ENCODE peak calls at places on chromosomes 1 and 21, in five cellular contexts. P is GM13977, N is fibroblast of villous mesenchyme, R is Caco-2, D is A673. H is an unnamed sample.

GRCh38 chr1:167161242-167161641 is 59.4 kb upstream of the POU2F1 start:
- DNase-seq in P (no peak), N (no peak), R (peak; percentile 65), D (no peak), H (no peak)

GRCh38 chr21:36551731-36552457 is 72.0 kb upstream of the CLDN14 start:
- DNase-seq in P (no peak), N (peak; percentile 69), R (no peak), D (no peak), H (peak; percentile 31)

GRCh38 chr1:7984826-7985225 is 23.3 kb downstream of the PARK7 start:
- DNase-seq in P (no peak), N (no peak), R (no peak), D (no peak), H (no peak)

GRCh38 chr1:9553736-9554144 is 14.5 kb downstream of the SLC25A33 start:
- DNase-seq in P (no peak), N (no peak), R (peak; percentile 60), D (no peak), H (no peak)

GRCh38 chr1:212828395-212828794 is 19.1 kb downstream of the SPATA45 start:
- DNase-seq in P (no peak), N (no peak), R (no peak), D (no peak), H (no peak)

GRCh38 chr1:25559031-25559430 is 15.6 kb downstream of the LDLRAP1 start:
- DNase-seq in P (no peak), N (no peak), R (no peak), D (no peak), H (no peak)

GRCh38 chr1:150543500-150544143 is 5.6 kb upstream of the ADAMTSL4 start:
- DNase-seq in P (no peak), N (no peak), R (no peak), D (no peak), H (no peak)

GRCh38 chr1:152053375-152053774 is 16.6 kb upstream of the S100A11 start:
- DNase-seq in P (no peak), N (no peak), R (no peak), D (no peak), H (no peak)

GRCh38 chr1:52632732-52633290 is at the start of gene SHISAL2A:
- DNase-seq in P (peak; percentile 59), N (no peak), R (peak; percentile 74), D (no peak), H (no peak)
- TF ChIP-seq CTCF in P (no peak), N (no peak), R (no peak), D (no peak), H (no peak)

GRCh38 chr1:34639701-34640100 is 115.1 kb upstream of the GJB5 start:
- DNase-seq in P (no peak), N (no peak), R (no peak), D (no peak), H (no peak)

GRCh38 chr1:34645109-34645688 is 109.6 kb upstream of the GJB5 start:
- DNase-seq in P (no peak), N (no peak), R (no peak), D (no peak), H (no peak)

GRCh38 chr1:34640654-34641401 is 114.0 kb upstream of the GJB5 start:
- DNase-seq in P (no peak), N (no peak), R (no peak), D (no peak), H (no peak)

GRCh38 chr1:34645919-34646318 is 108.9 kb upstream of the GJB5 start:
- DNase-seq in P (no peak), N (no peak), R (no peak), D (no peak), H (no peak)

GRCh38 chr1:34642679-34643078 is 112.2 kb upstream of the GJB5 start:
- DNase-seq in P (no peak), N (no peak), R (no peak), D (no peak), H (no peak)
- TF ChIP-seq CTCF in P (no peak), N (no peak), R (no peak), D (no peak), H (no peak)

GRCh38 chr21:34670220-34670961 is 1.6 kb downstream of the CLIC6 start:
- DNase-seq in P (peak; percentile 67), N (no peak), R (no peak), D (no peak), H (no peak)
- TF ChIP-seq CTCF in P (no peak), N (no peak), R (no peak), D (no peak), H (no peak)

DNA sequence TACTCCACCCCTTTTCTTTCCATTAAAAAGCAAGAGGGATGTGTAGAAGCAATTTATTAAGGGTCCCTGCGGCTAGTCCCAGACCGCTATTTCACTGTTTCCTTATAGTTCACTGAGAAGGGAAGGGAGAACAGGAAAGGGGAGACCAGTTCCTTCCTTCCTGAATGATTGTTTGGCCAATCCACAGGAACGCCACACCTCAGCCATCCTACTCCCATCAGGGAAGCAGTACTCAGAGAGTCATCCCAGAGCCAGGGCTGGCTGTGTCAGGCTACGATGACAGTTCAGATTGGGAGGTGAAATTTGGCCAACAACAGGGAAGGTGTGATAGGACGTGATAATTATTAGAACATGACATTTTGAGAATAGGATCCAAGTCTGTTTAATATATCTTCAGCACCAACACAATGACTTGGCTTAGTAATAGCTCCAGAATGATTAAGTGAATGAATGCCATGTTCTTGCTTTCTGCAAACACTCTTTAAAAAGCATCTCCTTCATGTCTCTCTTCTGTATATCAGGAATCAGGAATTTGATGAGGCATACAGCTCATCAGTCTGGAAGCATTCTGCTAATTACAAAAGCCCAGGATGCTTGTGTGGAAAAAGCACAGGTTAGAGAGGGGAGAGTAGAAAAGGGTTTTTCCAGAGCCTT is 112.8 kb upstream of the ZNF648 start:
- DNase-seq in P (no peak), N (no peak), R (no peak), D (no peak), H (peak; percentile 41)
- TF ChIP-seq CTCF in P (no peak), N (no peak), R (no peak), D (no peak), H (no peak)

GRCh38 chr1:32106663-32107273 is 1.1 kb upstream of the KPNA6 start:
- DNase-seq in P (no peak), N (no peak), R (no peak), D (no peak), H (no peak)

GRCh38 chr1:32105338-32105737 is 2.5 kb upstream of the KPNA6 start:
- DNase-seq in P (no peak), N (no peak), R (no peak), D (no peak), H (no peak)

GRCh38 chr1:32111789-32112188 is 3.9 kb downstream of the KPNA6 start:
- DNase-seq in P (no peak), N (no peak), R (no peak), D (peak; percentile 33), H (no peak)

GRCh38 chr1:32111040-32111628 is 3.3 kb downstream of the KPNA6 start:
- DNase-seq in P (peak; percentile 22), N (peak; percentile 37), R (no peak), D (no peak), H (no peak)

GRCh38 chr1:32107742-32108661 is at the start of gene KPNA6:
- DNase-seq in P (peak; percentile 82), N (peak; percentile 98), R (peak; percentile 87), D (peak; percentile 97), H (peak; percentile 93)
- TF ChIP-seq CTCF in P (no peak), N (no peak), R (no peak), D (no peak), H (peak; percentile 34)

GRCh38 chr1:43547538-43548072 is 16.9 kb downstream of the PTPRF start:
- DNase-seq in P (no peak), N (no peak), R (no peak), D (no peak), H (no peak)

GRCh38 chr1:43543567-43543966 is 12.9 kb downstream of the PTPRF start:
- DNase-seq in P (no peak), N (no peak), R (no peak), D (no peak), H (no peak)

GRCh38 chr1:43545321-43545685 is 14.6 kb downstream of the PTPRF start:
- DNase-seq in P (no peak), N (no peak), R (no peak), D (no peak), H (no peak)

GRCh38 chr1:43546388-43547100 is 15.9 kb downstream of the PTPRF start:
- DNase-seq in P (no peak), N (no peak), R (no peak), D (no peak), H (no peak)

GRCh38 chr1:43545686-43546387 is 15.2 kb downstream of the PTPRF start:
- DNase-seq in P (no peak), N (peak; percentile 68), R (peak; percentile 93), D (peak; percentile 78), H (peak; percentile 55)
- TF ChIP-seq CTCF in P (no peak), N (no peak), R (no peak), D (no peak), H (no peak)

GRCh38 chr21:44713846-44714245 is 2.5 kb upstream of the TSPEAR start:
- DNase-seq in P (no peak), N (no peak), R (no peak), D (no peak), H (no peak)
- TF ChIP-seq CTCF in P (no peak), N (no peak), R (no peak), D (no peak), H (no peak)

GRCh38 chr1:41218152-41218551 is 24.0 kb downstream of the SCMH1 start:
- DNase-seq in P (no peak), N (no peak), R (no peak), D (no peak), H (no peak)

GRCh38 chr1:41217441-41217840 is 24.7 kb downstream of the SCMH1 start:
- DNase-seq in P (no peak), N (no peak), R (no peak), D (no peak), H (no peak)

GRCh38 chr1:41215623-41216022 is 26.5 kb downstream of the SCMH1 start:
- DNase-seq in P (no peak), N (no peak), R (no peak), D (no peak), H (no peak)
- TF ChIP-seq CTCF in P (no peak), N (no peak), R (no peak), D (no peak), H (no peak)

DNA sequence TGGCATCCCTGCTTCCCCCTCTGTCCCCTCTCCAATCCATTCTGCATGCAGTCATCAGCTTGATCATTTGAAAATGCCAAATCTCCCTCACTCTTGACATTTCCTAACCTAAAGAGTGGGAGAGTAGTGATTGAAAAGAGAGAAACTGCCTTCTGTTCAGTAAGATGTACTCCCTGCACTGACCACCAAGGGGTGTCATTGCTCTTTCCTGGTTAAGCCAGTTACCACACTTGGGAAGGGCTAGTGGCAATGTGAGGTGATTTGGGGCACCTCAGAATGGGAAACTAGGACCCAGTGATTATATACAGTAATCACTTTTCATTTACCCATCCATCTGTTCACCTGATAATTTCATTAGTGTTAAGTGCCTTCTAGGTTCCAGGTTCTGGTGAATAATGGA is 6.9 kb upstream of the TMEM269 start:
- DNase-seq in P (peak; percentile 54), N (peak; percentile 57), R (peak; percentile 51), D (peak; percentile 59), H (no peak)
- TF ChIP-seq CTCF in P (peak; percentile 75), N (peak; percentile 86), R (peak; percentile 50), D (peak; percentile 77), H (peak; percentile 44)

DNA sequence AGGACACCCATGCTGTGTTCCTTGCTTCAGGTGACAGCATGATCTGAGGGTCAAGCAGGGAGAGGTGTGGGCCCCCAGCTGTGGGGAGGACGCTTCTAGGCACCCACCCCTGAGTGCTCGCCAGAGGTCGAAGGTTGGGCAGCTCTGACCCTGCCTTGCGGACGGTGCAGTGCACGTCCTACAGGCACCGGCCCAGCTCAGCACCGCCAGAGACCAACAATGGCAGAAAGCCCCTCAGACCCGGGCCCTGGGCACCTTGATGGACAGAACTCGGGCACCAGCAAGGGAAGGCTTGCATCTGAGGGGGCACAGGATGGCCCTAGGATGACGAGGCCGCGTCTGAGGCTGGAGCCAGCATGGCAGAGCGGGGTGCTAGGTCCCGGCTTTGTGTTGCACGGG is 24.7 kb downstream of the NADK start:
- DNase-seq in P (no peak), N (no peak), R (no peak), D (no peak), H (no peak)
- TF ChIP-seq CTCF in P (no peak), N (no peak), R (no peak), D (no peak), H (no peak)